ENCODE peak calls at places on chromosomes 5 and 9, in seven cellular contexts. V is breast epithelium; B is naive thymus-derived CD4-positive, alpha-beta T cell; L is dorsolateral prefrontal cortex; K is lower lobe of right lung; U is tibial nerve; T is ovary. Q is an unnamed sample.

GRCh38 chr5:10452768-10453331 is 11.2 kb downstream of the ROPN1L start:
- DNase-seq in V (no peak), B (peak), L (no peak), K (no peak), U (no peak), T (no peak), Q (no peak)

GRCh38 chr9:121499427-121500164 is at the start of gene GGTA1:
- DNase-seq in V (peak), B (no peak), L (no peak), K (peak), U (peak), T (peak), Q (peak)

GRCh38 chr5:177276886-177277285 is 26.6 kb downstream of the RAB24 start:
- DNase-seq in V (no peak), B (no peak), L (no peak), K (no peak), U (no peak), T (no peak), Q (no peak)

GRCh38 chr9:29021632-29022031 is 1448.4 kb upstream of the C9orf72 start:
- DNase-seq in V (no peak), B (no peak), L (no peak), K (no peak), U (no peak), T (no peak), Q (no peak)

GRCh38 chr5:1004598-1005361 is 3.8 kb upstream of the NKD2 start:
- DNase-seq in V (peak), B (peak), L (no peak), K (peak), U (peak), T (peak), Q (peak)

GRCh38 chr5:66498791-66499207 is 97.4 kb upstream of the MAST4 start:
- DNase-seq in V (no peak), B (no peak), L (no peak), K (no peak), U (no peak), T (no peak), Q (no peak)

GRCh38 chr5:127055880-127056653 is 17.2 kb downstream of the C5orf63 start:
- DNase-seq in V (no peak), B (no peak), L (no peak), K (no peak), U (no peak), T (no peak), Q (no peak)

GRCh38 chr9:38026021-38026809 is 42.8 kb downstream of the SHB start:
- DNase-seq in V (no peak), B (no peak), L (no peak), K (no peak), U (no peak), T (peak), Q (peak)

GRCh38 chr5:55438931-55439477 is 95.8 kb downstream of the PLPP1 start:
- DNase-seq in V (no peak), B (no peak), L (no peak), K (no peak), U (no peak), T (no peak), Q (peak)

GRCh38 chr5:33631786-33632185 is 191.0 kb downstream of the TARS1 start:
- DNase-seq in V (no peak), B (no peak), L (no peak), K (no peak), U (no peak), T (no peak), Q (no peak)

GRCh38 chr9:89137548-89138462 is 40.8 kb downstream of the SHC3 start:
- DNase-seq in V (peak), B (no peak), L (no peak), K (no peak), U (peak), T (peak), Q (no peak)

GRCh38 chr9:78294290-78295176 is 2.4 kb upstream of the PSAT1 start:
- DNase-seq in V (no peak), B (no peak), L (no peak), K (no peak), U (no peak), T (no peak), Q (no peak)

GRCh38 chr5:110346893-110347358 is 379.5 kb downstream of the TMEM232 start:
- DNase-seq in V (no peak), B (no peak), L (no peak), K (no peak), U (no peak), T (no peak), Q (no peak)

GRCh38 chr5:96297867-96298266 is 135.2 kb downstream of the PCSK1 start:
- DNase-seq in V (no peak), B (no peak), L (no peak), K (no peak), U (no peak), T (no peak), Q (no peak)

GRCh38 chr5:142360607-142361120 is 35.8 kb upstream of the SPRY4 start:
- DNase-seq in V (no peak), B (no peak), L (no peak), K (no peak), U (no peak), T (no peak), Q (no peak)

GRCh38 chr5:163489055-163489744 is 16.2 kb upstream of the MAT2B start:
- DNase-seq in V (no peak), B (no peak), L (no peak), K (no peak), U (no peak), T (no peak), Q (no peak)

GRCh38 chr5:80146036-80146435 is 109.8 kb downstream of the SERINC5 start:
- DNase-seq in V (no peak), B (no peak), L (no peak), K (no peak), U (no peak), T (no peak), Q (no peak)

GRCh38 chr5:84885479-84886258 is 501.0 kb upstream of the EDIL3 start:
- DNase-seq in V (no peak), B (no peak), L (no peak), K (no peak), U (no peak), T (peak), Q (no peak)

GRCh38 chr9:123776856-123777560 is 152.9 kb downstream of the DENND1A start:
- DNase-seq in V (no peak), B (no peak), L (no peak), K (no peak), U (no peak), T (no peak), Q (no peak)

GRCh38 chr9:113675475-113675941 is 200.6 kb upstream of the ZNF618 start:
- DNase-seq in V (no peak), B (no peak), L (no peak), K (no peak), U (peak), T (no peak), Q (peak)
- H3K4me3 ChIP-seq in V (no peak), B (no peak), L (no peak), K (no peak), U (no peak), T (no peak), Q (no peak)

DNA sequence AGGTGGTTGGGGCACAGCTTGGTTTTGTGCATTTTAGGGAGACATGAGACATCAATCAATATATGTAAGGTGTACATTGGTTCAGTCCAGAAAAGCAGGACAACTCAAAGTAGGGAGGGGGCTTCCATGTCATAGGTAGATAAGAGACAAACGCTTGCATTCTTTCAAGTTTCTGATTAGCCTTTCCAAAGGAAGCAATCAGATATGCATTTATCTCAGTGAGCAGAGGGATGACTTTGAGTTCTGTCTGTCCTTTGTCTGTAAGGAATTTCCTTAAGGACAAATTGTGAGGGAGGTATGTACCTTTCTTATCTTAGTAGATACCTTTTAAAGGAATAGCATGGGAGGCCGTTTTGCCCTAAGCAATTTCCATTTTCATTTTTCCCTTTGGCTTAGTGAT is 63.3 kb downstream of the COL15A1 start:
- DNase-seq in V (no peak), B (no peak), L (no peak), K (no peak), U (no peak), T (no peak), Q (no peak)
- H3K4me3 ChIP-seq in V (no peak), B (no peak), L (no peak), K (no peak), U (no peak), T (no peak), Q (no peak)

GRCh38 chr5:151315998-151316597 is 12.5 kb upstream of the SLC36A3 start:
- DNase-seq in V (peak), B (peak), L (no peak), K (peak), U (peak), T (peak), Q (peak)
- H3K4me3 ChIP-seq in V (no peak), B (no peak), L (no peak), K (no peak), U (no peak), T (no peak), Q (no peak)

GRCh38 chr9:35858428-35858827 is 11.8 kb downstream of the OR13J1 start:
- DNase-seq in V (no peak), B (no peak), L (no peak), K (no peak), U (no peak), T (no peak), Q (no peak)

GRCh38 chr9:35856882-35857281 is 13.3 kb downstream of the OR13J1 start:
- DNase-seq in V (no peak), B (no peak), L (no peak), K (no peak), U (no peak), T (no peak), Q (no peak)

GRCh38 chr9:35859310-35859994 is 10.7 kb downstream of the OR13J1 start:
- DNase-seq in V (no peak), B (no peak), L (no peak), K (no peak), U (no peak), T (no peak), Q (no peak)

GRCh38 chr9:35852876-35853865 is 17.0 kb downstream of the OR13J1 start:
- DNase-seq in V (no peak), B (no peak), L (no peak), K (no peak), U (no peak), T (no peak), Q (no peak)

DNA sequence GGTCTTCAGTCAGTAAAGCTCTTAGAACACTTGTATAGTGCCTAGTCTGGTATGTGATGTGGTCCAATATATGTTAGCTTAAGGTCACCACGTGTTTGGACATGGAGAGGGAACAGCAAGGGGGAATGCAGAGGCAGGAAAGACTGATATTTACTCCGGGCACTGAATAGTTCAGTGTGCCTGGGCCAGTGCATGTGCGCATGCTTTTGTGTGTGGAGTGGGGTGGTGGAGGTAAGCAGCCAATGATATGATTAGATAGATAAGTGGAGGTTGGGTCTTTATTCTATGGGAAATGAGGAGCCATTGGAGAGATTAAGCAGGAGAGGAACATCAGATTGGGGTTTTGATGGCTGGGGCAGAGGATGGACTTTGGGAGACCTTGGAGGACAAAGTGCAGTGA is 14.0 kb downstream of the OR13J1 start:
- DNase-seq in V (no peak), B (no peak), L (no peak), K (no peak), U (no peak), T (no peak), Q (no peak)
- H3K4me3 ChIP-seq in V (no peak), B (no peak), L (no peak), K (no peak), U (no peak), T (no peak), Q (no peak)

DNA sequence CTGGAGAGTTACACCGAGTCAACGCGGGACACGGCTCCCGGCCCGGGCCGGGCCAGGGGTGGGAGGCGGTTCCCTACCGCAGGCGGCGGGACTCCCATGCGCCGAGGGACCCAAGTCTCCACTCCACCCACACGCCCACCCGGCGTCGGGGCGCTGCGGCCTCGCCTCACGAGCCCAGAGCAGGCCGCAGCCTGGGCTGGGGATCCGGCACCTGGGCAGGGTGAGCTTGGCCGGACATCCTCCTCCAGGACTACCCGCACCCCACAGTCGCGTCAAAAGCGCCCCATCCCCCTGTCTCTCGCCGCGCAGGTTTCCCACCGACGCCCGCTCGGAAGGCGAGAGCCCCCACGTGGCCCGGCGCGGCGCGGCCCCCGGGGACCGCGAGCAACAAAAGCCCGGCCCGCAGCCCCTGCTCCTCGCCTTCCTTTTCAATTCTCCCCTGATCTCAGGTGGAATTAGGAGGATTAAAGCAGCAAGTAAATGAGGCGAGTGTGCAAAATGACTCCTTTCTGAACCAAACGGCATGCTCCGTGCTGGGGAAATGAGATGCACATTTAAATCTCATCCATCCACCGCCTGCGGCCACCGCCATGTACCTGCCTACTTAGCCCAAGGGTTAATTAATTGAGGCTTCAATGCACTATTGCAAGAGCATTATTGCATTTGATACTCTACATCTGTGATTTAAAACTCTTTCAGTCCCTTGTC is 196.6 kb upstream of the TBCA start:
- DNase-seq in V (no peak), B (no peak), L (no peak), K (no peak), U (no peak), T (no peak), Q (no peak)
- H3K4me3 ChIP-seq in V (peak), B (peak), L (peak), K (peak), U (peak), T (peak), Q (peak)

Q was measured in aorta.